ENCODE peak calls at places on chromosomes 1 and 21, in nine cellular contexts. G is AG04449; M is H1; E is AG09309; Z is RWPE1; O is fibroblast of pulmonary artery; C is CD4-positive, alpha-beta T cell; W is right lobe of liver; U is MCF 10A. I is an unnamed sample.

GRCh38 chr1:35959304-35959703 is 28.4 kb downstream of the AGO3 start:
- DNase-seq in Z (no peak), G (no peak), M (no peak), C (no peak), O (no peak), U (no peak), W (no peak), E (no peak), I (no peak)

GRCh38 chr1:7109901-7110300 is 324.6 kb downstream of the CAMTA1 start:
- DNase-seq in Z (peak), M (no peak), O (no peak), W (no peak), G (no peak), C (no peak), E (no peak), U (no peak), I (no peak)

GRCh38 chr1:162283657-162284056 is 93.0 kb downstream of the SPATA46 start:
- DNase-seq in Z (no peak), O (no peak), G (no peak), M (no peak), W (peak), E (no peak), U (no peak), C (no peak), I (no peak)

GRCh38 chr1:1238702-1239178 is 6.7 kb downstream of the B3GALT6 start:
- DNase-seq in O (no peak), C (no peak), M (no peak), G (no peak), Z (no peak), W (no peak), E (no peak), U (no peak), I (no peak)

GRCh38 chr1:244012232-244012631 is 38.9 kb upstream of the ZBTB18 start:
- DNase-seq in G (no peak), U (peak), E (no peak), C (no peak), O (peak), M (no peak), W (peak), Z (peak), I (no peak)

GRCh38 chr1:101316276-101316675 is 79.5 kb downstream of the S1PR1 start:
- DNase-seq in Z (no peak), O (no peak), U (no peak), G (no peak), E (no peak), M (no peak), C (no peak), W (no peak), I (no peak)

GRCh38 chr1:58570817-58571216 is 6.2 kb downstream of the TACSTD2 start:
- DNase-seq in U (no peak), G (no peak), W (no peak), Z (no peak), E (no peak), O (no peak), M (no peak), C (no peak), I (no peak)

GRCh38 chr21:41768371-41769042 is 1.7 kb upstream of the RIPK4 start:
- DNase-seq in M (no peak), O (peak), W (peak), C (peak), Z (peak), G (peak), E (peak), U (peak), I (no peak)

GRCh38 chr1:177902151-177902765 is 67.6 kb downstream of the SEC16B start:
- DNase-seq in G (no peak), C (no peak), Z (no peak), W (no peak), U (no peak), O (no peak), E (no peak), M (no peak), I (no peak)

GRCh38 chr1:27621067-27621920 is 13.7 kb downstream of the FGR start:
- DNase-seq in E (no peak), O (peak), Z (no peak), C (no peak), U (peak), W (no peak), M (no peak), G (no peak), I (no peak)

GRCh38 chr1:90781429-90782020 is 64.4 kb upstream of the BARHL2 start:
- DNase-seq in O (no peak), E (no peak), C (no peak), Z (no peak), M (no peak), W (peak), G (no peak), U (no peak), I (no peak)

GRCh38 chr1:225044258-225044657 is 114.8 kb downstream of the DNAH14 start:
- DNase-seq in Z (no peak), U (peak), W (no peak), C (no peak), M (no peak), G (no peak), E (peak), O (peak), I (no peak)

GRCh38 chr1:236460103-236460502 is 63.7 kb upstream of the LGALS8 start:
- DNase-seq in E (no peak), O (no peak), Z (no peak), U (no peak), C (no peak), M (no peak), W (no peak), G (no peak), I (no peak)

GRCh38 chr1:242043165-242043564 is 44.3 kb upstream of the MAP1LC3C start:
- DNase-seq in C (no peak), E (no peak), U (peak), O (no peak), W (no peak), Z (no peak), M (no peak), G (no peak), I (no peak)

GRCh38 chr1:229003233-229004031 is 267.5 kb upstream of the RAB4A start:
- DNase-seq in U (peak), C (no peak), W (no peak), E (no peak), O (no peak), M (no peak), Z (no peak), G (no peak), I (no peak)

GRCh38 chr1:234776875-234777849 is 167.2 kb upstream of the IRF2BP2 start:
- DNase-seq in M (no peak), G (no peak), Z (no peak), C (no peak), E (no peak), U (no peak), W (no peak), O (no peak), I (no peak)

GRCh38 chr1:177209357-177209756 is 38.6 kb downstream of the BRINP2 start:
- DNase-seq in O (peak), E (peak), Z (peak), W (peak), C (no peak), U (peak), G (peak), M (no peak), I (no peak)

GRCh38 chr1:26119892-26120608 is 8.4 kb downstream of the PDIK1L start:
- DNase-seq in C (no peak), U (no peak), M (no peak), O (no peak), Z (no peak), G (no peak), E (no peak), W (no peak), I (no peak)

GRCh38 chr1:30880631-30881155 is 27.9 kb downstream of the SDC3 start:
- DNase-seq in Z (no peak), O (no peak), G (no peak), M (no peak), U (no peak), W (no peak), C (no peak), E (no peak), I (no peak)

GRCh38 chr1:143720087-143721023 is 251.4 kb downstream of the FAM72C start:
- DNase-seq in O (peak), W (peak), Z (peak), E (no peak), U (peak), C (no peak), M (no peak), G (no peak), I (no peak)

GRCh38 chr21:43354016-43354420 is 72.9 kb downstream of the SIK1 start:
- DNase-seq in G (no peak), W (no peak), M (no peak), U (no peak), O (no peak), Z (no peak), C (no peak), E (no peak), I (no peak)

GRCh38 chr1:238052496-238053266 is 162.0 kb upstream of the ZP4 start:
- DNase-seq in E (no peak), C (no peak), G (no peak), U (peak), Z (peak), M (no peak), W (no peak), O (no peak), I (no peak)

GRCh38 chr21:38202811-38203210 is 54.0 kb upstream of the KCNJ15 start:
- DNase-seq in O (no peak), M (no peak), E (no peak), G (no peak), C (no peak), W (no peak), U (no peak), Z (no peak), I (no peak)

DNA sequence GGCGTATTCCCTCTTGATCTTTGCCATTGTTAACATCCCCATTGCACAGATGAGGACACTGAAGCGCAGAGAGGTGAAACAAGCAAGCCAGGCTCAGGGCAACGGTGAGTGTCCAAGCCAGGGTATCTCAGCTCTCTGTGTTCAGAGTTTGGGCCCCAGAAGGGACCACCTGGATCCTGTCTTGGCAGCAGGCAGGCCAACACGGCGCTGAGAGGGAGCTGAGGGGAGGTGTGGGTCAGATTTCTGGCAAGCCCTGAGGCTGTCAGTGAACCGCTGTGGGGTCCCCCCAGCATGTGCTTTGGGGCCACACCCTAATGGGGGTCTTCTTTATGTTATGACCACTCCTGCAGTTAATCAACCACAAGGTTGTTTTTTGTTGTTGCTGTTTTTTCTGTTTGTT is 23.1 kb downstream of the NEK2 start:
- DNase-seq in E (no peak), Z (no peak), G (no peak), O (no peak), C (no peak), W (no peak), M (no peak), U (no peak), I (no peak)
- TF ChIP-seq CTCF in E (no peak), Z (no peak), G (no peak), O (no peak), C (no peak), W (no peak), M (no peak), U (no peak), I (no peak)

DNA sequence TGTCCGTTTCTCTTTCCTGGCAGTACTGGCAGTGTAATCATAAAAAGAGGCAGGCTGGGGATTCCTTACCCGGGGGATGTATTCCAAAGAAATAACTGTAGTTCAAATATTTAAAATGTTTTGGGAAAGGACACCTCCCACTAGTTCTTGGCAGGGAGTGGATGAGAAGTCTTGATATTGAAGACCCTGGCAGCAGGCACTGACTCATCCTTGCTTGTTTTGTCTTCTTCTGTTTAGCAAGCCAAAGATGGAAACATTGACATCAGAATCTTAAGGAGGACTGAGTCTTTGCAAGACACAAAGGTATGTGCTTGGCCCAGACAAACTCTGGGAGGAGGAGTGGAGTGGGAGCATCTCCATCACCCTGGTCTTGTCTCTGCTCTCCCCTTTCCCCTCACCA is 639 bp downstream of the IL20 start:
- DNase-seq in W (no peak), E (no peak), C (no peak), Z (no peak), G (no peak), M (no peak), U (peak), O (peak), I (no peak)
- TF ChIP-seq CTCF in W (no peak), E (no peak), C (no peak), Z (no peak), G (no peak), M (no peak), U (no peak), O (no peak), I (no peak)

DNA sequence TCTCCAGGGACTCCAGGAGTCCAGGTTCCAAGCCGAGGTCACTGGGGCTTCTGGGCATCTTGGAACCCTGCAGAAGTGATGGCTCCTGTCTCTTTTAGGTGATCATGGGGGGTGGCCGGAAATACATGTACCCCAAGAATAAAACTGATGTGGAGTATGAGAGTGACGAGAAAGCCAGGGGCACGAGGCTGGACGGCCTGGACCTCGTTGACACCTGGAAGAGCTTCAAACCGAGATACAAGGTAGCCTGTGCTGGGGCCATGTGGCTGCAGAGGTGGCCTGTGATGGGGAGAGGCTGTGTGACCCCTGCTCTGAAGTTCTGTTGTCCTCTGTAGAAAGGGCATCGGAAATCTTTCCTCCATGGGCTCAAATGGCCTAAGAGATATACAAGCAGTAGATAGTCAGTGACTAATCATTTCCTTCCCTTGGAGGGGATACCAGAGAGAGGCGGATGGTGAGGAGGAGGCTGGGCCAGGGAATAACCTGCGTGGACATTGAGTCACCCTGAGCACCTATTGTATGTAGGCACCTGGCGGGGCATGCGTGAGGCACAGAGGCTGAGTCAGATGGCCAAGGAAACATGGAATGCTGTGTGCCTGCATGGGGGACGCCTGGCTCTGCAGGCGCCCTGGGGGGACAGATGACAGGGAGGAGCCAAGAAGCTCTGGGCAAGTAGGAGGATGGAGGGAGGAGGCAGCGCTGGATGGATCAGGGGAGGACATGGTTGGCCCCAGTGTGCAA is 59.0 kb downstream of the ALPL start:
- DNase-seq in C (no peak), M (no peak), O (no peak), U (peak), Z (peak), W (no peak), G (no peak), E (no peak), I (no peak)
- TF ChIP-seq CTCF in C (no peak), M (no peak), O (no peak), U (no peak), Z (no peak), W (no peak), G (no peak), E (no peak), I (no peak)

GRCh38 chr1:10640843-10641553 is 155.4 kb downstream of the CASZ1 start:
- DNase-seq in G (no peak), Z (no peak), E (no peak), C (no peak), O (no peak), W (no peak), M (no peak), U (no peak), I (no peak)
- TF ChIP-seq CTCF in G (no peak), Z (no peak), E (no peak), C (no peak), O (no peak), W (no peak), M (no peak), U (no peak), I (no peak)